ENCODE peak calls at places on chromosomes 12 and 14, in six cellular contexts. One of them, this sample, is unnamed.

GRCh38 chr14:100623961-100624360 is 36.7 kb upstream of the BEGAIN start:
- DNase-seq in H9: no peak
- DNase-seq in dorsolateral prefrontal cortex: no peak
- DNase-seq in HFFc6: no peak
- DNase-seq in OCI-LY7: no peak
- DNase-seq in foreskin fibroblast: no peak
- DNase-seq in this sample: no peak

GRCh38 chr12:95066091-95066855 is 7.1 kb downstream of the NR2C1 start:
- DNase-seq in H9: no peak
- DNase-seq in dorsolateral prefrontal cortex: no peak
- DNase-seq in HFFc6: no peak
- DNase-seq in OCI-LY7: no peak
- DNase-seq in foreskin fibroblast: no peak
- DNase-seq in this sample: no peak

GRCh38 chr12:104701301-104701700 is 244.6 kb downstream of the CHST11 start:
- DNase-seq in H9: no peak
- DNase-seq in dorsolateral prefrontal cortex: no peak
- DNase-seq in HFFc6: no peak
- DNase-seq in OCI-LY7: no peak
- DNase-seq in foreskin fibroblast: no peak
- DNase-seq in this sample: no peak

GRCh38 chr14:36664322-36665193 is 2.9 kb downstream of the PAX9 start:
- DNase-seq in H9: no peak
- DNase-seq in dorsolateral prefrontal cortex: no peak
- DNase-seq in HFFc6: no peak
- DNase-seq in OCI-LY7: no peak
- DNase-seq in foreskin fibroblast: no peak
- DNase-seq in this sample: no peak

GRCh38 chr12:132711169-132711843 is 664 bp downstream of the PGAM5 start:
- DNase-seq in H9: no peak
- DNase-seq in dorsolateral prefrontal cortex: peak
- DNase-seq in HFFc6: no peak
- DNase-seq in OCI-LY7: peak
- DNase-seq in foreskin fibroblast: peak
- DNase-seq in this sample: no peak

GRCh38 chr12:4388032-4388431 is 8.5 kb upstream of the FGF23 start:
- DNase-seq in H9: peak
- DNase-seq in dorsolateral prefrontal cortex: no peak
- DNase-seq in HFFc6: no peak
- DNase-seq in OCI-LY7: no peak
- DNase-seq in foreskin fibroblast: no peak
- DNase-seq in this sample: no peak

GRCh38 chr12:9798008-9798619 is 29.2 kb upstream of the KLRF1 start:
- DNase-seq in H9: peak
- DNase-seq in dorsolateral prefrontal cortex: no peak
- DNase-seq in HFFc6: peak
- DNase-seq in OCI-LY7: peak
- DNase-seq in foreskin fibroblast: peak
- DNase-seq in this sample: no peak

GRCh38 chr14:52351191-52351560 is 37.1 kb downstream of the PTGER2 start:
- DNase-seq in H9: no peak
- DNase-seq in dorsolateral prefrontal cortex: no peak
- DNase-seq in HFFc6: peak
- DNase-seq in OCI-LY7: no peak
- DNase-seq in foreskin fibroblast: peak
- DNase-seq in this sample: no peak

GRCh38 chr14:104119119-104119699 is 19.2 kb upstream of the KIF26A start:
- DNase-seq in H9: peak
- DNase-seq in dorsolateral prefrontal cortex: no peak
- DNase-seq in HFFc6: no peak
- DNase-seq in OCI-LY7: no peak
- DNase-seq in foreskin fibroblast: no peak
- DNase-seq in this sample: no peak

GRCh38 chr14:68363841-68364711 is 428.8 kb downstream of the ZFP36L1 start:
- DNase-seq in H9: peak
- DNase-seq in dorsolateral prefrontal cortex: no peak
- DNase-seq in HFFc6: no peak
- DNase-seq in OCI-LY7: no peak
- DNase-seq in foreskin fibroblast: no peak
- DNase-seq in this sample: no peak

GRCh38 chr14:34301107-34301734 is 160.8 kb downstream of the SPTSSA start:
- DNase-seq in H9: no peak
- DNase-seq in dorsolateral prefrontal cortex: no peak
- DNase-seq in HFFc6: peak
- DNase-seq in OCI-LY7: peak
- DNase-seq in foreskin fibroblast: peak
- DNase-seq in this sample: no peak

GRCh38 chr14:65788876-65789859 is 376.6 kb downstream of the FUT8 start:
- DNase-seq in H9: no peak
- DNase-seq in dorsolateral prefrontal cortex: no peak
- DNase-seq in HFFc6: no peak
- DNase-seq in OCI-LY7: no peak
- DNase-seq in foreskin fibroblast: peak
- DNase-seq in this sample: no peak

GRCh38 chr14:29236848-29237247 is 470.3 kb downstream of the FOXG1 start:
- DNase-seq in H9: no peak
- DNase-seq in dorsolateral prefrontal cortex: no peak
- DNase-seq in HFFc6: peak
- DNase-seq in OCI-LY7: no peak
- DNase-seq in foreskin fibroblast: peak
- DNase-seq in this sample: no peak

GRCh38 chr14:91861091-91861490 is 6.2 kb downstream of the TC2N start:
- DNase-seq in H9: no peak
- DNase-seq in dorsolateral prefrontal cortex: no peak
- DNase-seq in HFFc6: no peak
- DNase-seq in OCI-LY7: no peak
- DNase-seq in foreskin fibroblast: no peak
- DNase-seq in this sample: no peak

GRCh38 chr14:97846156-97846555 is 1049.0 kb downstream of the VRK1 start:
- DNase-seq in H9: no peak
- DNase-seq in dorsolateral prefrontal cortex: no peak
- DNase-seq in HFFc6: no peak
- DNase-seq in OCI-LY7: no peak
- DNase-seq in foreskin fibroblast: no peak
- DNase-seq in this sample: no peak

GRCh38 chr12:131105736-131106356 is 152.1 kb downstream of the ADGRD1 start:
- DNase-seq in H9: peak
- DNase-seq in dorsolateral prefrontal cortex: peak
- DNase-seq in HFFc6: no peak
- DNase-seq in OCI-LY7: no peak
- DNase-seq in foreskin fibroblast: no peak
- DNase-seq in this sample: no peak

GRCh38 chr12:76026643-76027063 is 4.9 kb downstream of the PHLDA1 start:
- DNase-seq in H9: no peak
- DNase-seq in dorsolateral prefrontal cortex: no peak
- DNase-seq in HFFc6: no peak
- DNase-seq in OCI-LY7: no peak
- DNase-seq in foreskin fibroblast: peak
- DNase-seq in this sample: no peak

GRCh38 chr12:76025601-76026575 is 5.7 kb downstream of the PHLDA1 start:
- DNase-seq in H9: no peak
- DNase-seq in dorsolateral prefrontal cortex: no peak
- DNase-seq in HFFc6: peak
- DNase-seq in OCI-LY7: no peak
- DNase-seq in foreskin fibroblast: peak
- DNase-seq in this sample: no peak

GRCh38 chr12:76023069-76023690 is 8.4 kb downstream of the PHLDA1 start:
- DNase-seq in H9: no peak
- DNase-seq in dorsolateral prefrontal cortex: no peak
- DNase-seq in HFFc6: no peak
- DNase-seq in OCI-LY7: no peak
- DNase-seq in foreskin fibroblast: no peak
- DNase-seq in this sample: no peak

GRCh38 chr12:76024102-76024781 is 7.3 kb downstream of the PHLDA1 start:
- DNase-seq in H9: no peak
- DNase-seq in dorsolateral prefrontal cortex: no peak
- DNase-seq in HFFc6: no peak
- DNase-seq in OCI-LY7: no peak
- DNase-seq in foreskin fibroblast: no peak
- DNase-seq in this sample: no peak

DNA sequence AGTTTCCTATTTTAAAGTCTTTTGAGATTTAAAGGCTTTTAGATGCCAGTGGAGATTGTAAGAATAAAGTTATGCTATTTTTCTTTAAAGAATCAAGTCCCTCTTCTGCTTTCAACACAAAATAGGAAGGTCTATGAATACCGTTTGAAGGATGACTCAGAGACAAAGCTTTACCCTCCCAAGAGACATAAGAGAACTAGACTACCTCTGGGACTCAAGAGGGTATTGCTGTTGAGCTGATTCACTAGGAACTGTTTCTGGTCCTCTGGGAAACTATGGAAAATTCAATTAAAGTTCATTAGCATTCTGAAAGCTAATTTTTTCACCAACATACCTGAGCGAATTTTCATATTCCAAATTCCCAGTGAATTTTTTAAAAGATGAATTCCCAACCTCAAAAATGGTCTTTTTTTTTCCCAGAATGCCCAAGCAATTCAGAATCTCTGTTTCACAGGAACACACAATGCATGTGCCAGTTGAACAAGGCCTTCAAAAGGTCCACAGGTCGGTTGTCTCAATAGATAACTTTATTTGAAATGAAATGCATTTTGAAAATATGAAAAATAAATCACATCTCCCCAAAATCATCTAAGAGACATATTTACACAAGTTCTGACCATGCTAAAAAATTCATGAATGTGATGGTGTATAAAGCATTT is 6.5 kb downstream of the PHLDA1 start:
- DNase-seq in H9: no peak
- DNase-seq in dorsolateral prefrontal cortex: no peak
- DNase-seq in HFFc6: peak
- DNase-seq in OCI-LY7: no peak
- DNase-seq in foreskin fibroblast: peak
- DNase-seq in this sample: no peak
- TF ChIP-seq CTCF in H9: no peak
- TF ChIP-seq CTCF in dorsolateral prefrontal cortex: no peak
- TF ChIP-seq CTCF in HFFc6: no peak
- TF ChIP-seq CTCF in OCI-LY7: no peak
- TF ChIP-seq CTCF in foreskin fibroblast: no peak
- TF ChIP-seq CTCF in this sample: no peak

GRCh38 chr12:2355198-2355597 is 302.4 kb downstream of the CACNA1C start:
- DNase-seq in H9: no peak
- DNase-seq in dorsolateral prefrontal cortex: no peak
- DNase-seq in HFFc6: no peak
- DNase-seq in OCI-LY7: no peak
- DNase-seq in foreskin fibroblast: no peak
- DNase-seq in this sample: no peak

GRCh38 chr12:2353691-2354090 is 300.9 kb downstream of the CACNA1C start:
- DNase-seq in H9: no peak
- DNase-seq in dorsolateral prefrontal cortex: no peak
- DNase-seq in HFFc6: no peak
- DNase-seq in OCI-LY7: no peak
- DNase-seq in foreskin fibroblast: no peak
- DNase-seq in this sample: no peak

GRCh38 chr12:2356601-2357125 is 303.9 kb downstream of the CACNA1C start:
- DNase-seq in H9: no peak
- DNase-seq in dorsolateral prefrontal cortex: no peak
- DNase-seq in HFFc6: no peak
- DNase-seq in OCI-LY7: no peak
- DNase-seq in foreskin fibroblast: no peak
- DNase-seq in this sample: no peak

GRCh38 chr12:2354151-2354991 is 301.6 kb downstream of the CACNA1C start:
- DNase-seq in H9: no peak
- DNase-seq in dorsolateral prefrontal cortex: peak
- DNase-seq in HFFc6: no peak
- DNase-seq in OCI-LY7: peak
- DNase-seq in foreskin fibroblast: no peak
- DNase-seq in this sample: no peak

GRCh38 chr12:2355604-2356003 is 302.8 kb downstream of the CACNA1C start:
- DNase-seq in H9: no peak
- DNase-seq in dorsolateral prefrontal cortex: no peak
- DNase-seq in HFFc6: no peak
- DNase-seq in OCI-LY7: peak
- DNase-seq in foreskin fibroblast: no peak
- DNase-seq in this sample: no peak
- TF ChIP-seq CTCF in H9: no peak
- TF ChIP-seq CTCF in dorsolateral prefrontal cortex: no peak
- TF ChIP-seq CTCF in HFFc6: no peak
- TF ChIP-seq CTCF in OCI-LY7: peak
- TF ChIP-seq CTCF in foreskin fibroblast: no peak
- TF ChIP-seq CTCF in this sample: no peak

GRCh38 chr14:70354204-70354603 is 5.3 kb downstream of the COX16 start:
- DNase-seq in H9: no peak
- DNase-seq in dorsolateral prefrontal cortex: no peak
- DNase-seq in HFFc6: no peak
- DNase-seq in OCI-LY7: no peak
- DNase-seq in foreskin fibroblast: no peak
- DNase-seq in this sample: no peak

GRCh38 chr14:70357557-70357956 is 1.9 kb downstream of the COX16 start:
- DNase-seq in H9: no peak
- DNase-seq in dorsolateral prefrontal cortex: no peak
- DNase-seq in HFFc6: no peak
- DNase-seq in OCI-LY7: no peak
- DNase-seq in foreskin fibroblast: no peak
- DNase-seq in this sample: no peak

GRCh38 chr14:70358631-70359030 is 852 bp downstream of the COX16 start:
- DNase-seq in H9: no peak
- DNase-seq in dorsolateral prefrontal cortex: no peak
- DNase-seq in HFFc6: no peak
- DNase-seq in OCI-LY7: no peak
- DNase-seq in foreskin fibroblast: peak
- DNase-seq in this sample: no peak

GRCh38 chr14:70359076-70359424 is 433 bp downstream of the COX16 start:
- DNase-seq in H9: no peak
- DNase-seq in dorsolateral prefrontal cortex: no peak
- DNase-seq in HFFc6: no peak
- DNase-seq in OCI-LY7: no peak
- DNase-seq in foreskin fibroblast: no peak
- DNase-seq in this sample: no peak

GRCh38 chr14:70357985-70358384 is 1.5 kb downstream of the COX16 start:
- DNase-seq in H9: no peak
- DNase-seq in dorsolateral prefrontal cortex: no peak
- DNase-seq in HFFc6: no peak
- DNase-seq in OCI-LY7: no peak
- DNase-seq in foreskin fibroblast: no peak
- DNase-seq in this sample: no peak
- TF ChIP-seq CTCF in H9: no peak
- TF ChIP-seq CTCF in dorsolateral prefrontal cortex: no peak
- TF ChIP-seq CTCF in HFFc6: no peak
- TF ChIP-seq CTCF in OCI-LY7: no peak
- TF ChIP-seq CTCF in foreskin fibroblast: no peak
- TF ChIP-seq CTCF in this sample: no peak

GRCh38 chr14:93107383-93107782 is 8.3 kb downstream of the ITPK1 start:
- DNase-seq in H9: no peak
- DNase-seq in dorsolateral prefrontal cortex: no peak
- DNase-seq in HFFc6: no peak
- DNase-seq in OCI-LY7: no peak
- DNase-seq in foreskin fibroblast: no peak
- DNase-seq in this sample: no peak

GRCh38 chr14:93106541-93107156 is 9.1 kb downstream of the ITPK1 start:
- DNase-seq in H9: no peak
- DNase-seq in dorsolateral prefrontal cortex: no peak
- DNase-seq in HFFc6: no peak
- DNase-seq in OCI-LY7: no peak
- DNase-seq in foreskin fibroblast: no peak
- DNase-seq in this sample: no peak

GRCh38 chr14:93103392-93104080 is 12.2 kb downstream of the ITPK1 start:
- DNase-seq in H9: no peak
- DNase-seq in dorsolateral prefrontal cortex: no peak
- DNase-seq in HFFc6: no peak
- DNase-seq in OCI-LY7: peak
- DNase-seq in foreskin fibroblast: no peak
- DNase-seq in this sample: peak

GRCh38 chr14:93105362-93105761 is 10.4 kb downstream of the ITPK1 start:
- DNase-seq in H9: no peak
- DNase-seq in dorsolateral prefrontal cortex: no peak
- DNase-seq in HFFc6: no peak
- DNase-seq in OCI-LY7: no peak
- DNase-seq in foreskin fibroblast: peak
- DNase-seq in this sample: no peak

GRCh38 chr14:93104961-93105360 is 10.8 kb downstream of the ITPK1 start:
- DNase-seq in H9: peak
- DNase-seq in dorsolateral prefrontal cortex: no peak
- DNase-seq in HFFc6: no peak
- DNase-seq in OCI-LY7: no peak
- DNase-seq in foreskin fibroblast: no peak
- DNase-seq in this sample: no peak
- TF ChIP-seq CTCF in H9: peak
- TF ChIP-seq CTCF in dorsolateral prefrontal cortex: no peak
- TF ChIP-seq CTCF in HFFc6: peak
- TF ChIP-seq CTCF in OCI-LY7: peak
- TF ChIP-seq CTCF in foreskin fibroblast: no peak
- TF ChIP-seq CTCF in this sample: no peak